ENCODE peak calls at places on chromosomes 2 and 18, in six cellular contexts. G is breast epithelium, C is gastrocnemius medialis, M is ascending aorta, S is cardiac fibroblast, Q is stomach. A is an unnamed sample.

GRCh38 chr2:241795021-241795999 is 13.7 kb upstream of the NEU4 start:
- DNase-seq in S (no peak), C (no peak), Q (no peak), G (no peak), M (no peak), A (no peak)

GRCh38 chr18:46732201-46732600 is 24.7 kb downstream of the ST8SIA5 start:
- DNase-seq in Q (no peak), S (no peak), M (no peak), C (no peak), G (no peak), A (no peak)

GRCh38 chr18:2900742-2901404 is 54.1 kb downstream of the EMILIN2 start:
- DNase-seq in S (no peak), C (no peak), G (no peak), Q (no peak), M (no peak), A (no peak)

GRCh38 chr18:43383031-43383430 is 105.7 kb upstream of the SYT4 start:
- DNase-seq in G (no peak), M (no peak), Q (no peak), S (no peak), C (no peak), A (no peak)

GRCh38 chr2:111705711-111706323 is 178.2 kb downstream of the ANAPC1 start:
- DNase-seq in M (no peak), G (peak; percentile 69), Q (no peak), S (peak; percentile 94), C (peak; percentile 90), A (peak; percentile 96)

GRCh38 chr2:24570225-24570624 is 79.2 kb downstream of the NCOA1 start:
- DNase-seq in M (no peak), S (no peak), Q (no peak), C (no peak), G (no peak), A (no peak)

GRCh38 chr2:205386109-205386508 is 296.2 kb upstream of the NRP2 start:
- DNase-seq in M (no peak), S (no peak), G (no peak), C (no peak), Q (no peak), A (peak; percentile 65)

GRCh38 chr2:172398444-172398843 is 28.9 kb upstream of the ITGA6 start:
- DNase-seq in C (no peak), G (no peak), M (no peak), Q (peak; percentile 34), S (no peak), A (no peak)

GRCh38 chr2:127053731-127054603 is 53.0 kb downstream of the BIN1 start:
- DNase-seq in Q (peak; percentile 58), S (no peak), M (no peak), C (no peak), G (no peak), A (no peak)

GRCh38 chr2:201798252-201798918 is 8.0 kb upstream of the CDK15 start:
- DNase-seq in G (no peak), M (no peak), S (peak; percentile 79), Q (no peak), C (no peak), A (peak; percentile 94)

GRCh38 chr2:38214209-38214717 is 138.3 kb upstream of the CYP1B1 start:
- DNase-seq in S (no peak), M (no peak), C (no peak), G (no peak), Q (no peak), A (no peak)

GRCh38 chr2:209938906-209939305 is 63.5 kb upstream of the RPE start:
- DNase-seq in C (no peak), M (no peak), Q (no peak), G (no peak), S (no peak), A (no peak)

GRCh38 chr2:96501886-96502810 is 3.0 kb downstream of the NEURL3 start:
- DNase-seq in Q (no peak), C (no peak), S (no peak), G (peak; percentile 15), M (no peak), A (no peak)

GRCh38 chr2:174664084-174664759 is 66.6 kb upstream of the WIPF1 start:
- DNase-seq in Q (no peak), S (no peak), G (no peak), M (no peak), C (no peak), A (no peak)

GRCh38 chr2:66438498-66439290 is 3.8 kb downstream of the MEIS1 start:
- DNase-seq in C (no peak), S (peak; percentile 52), Q (no peak), G (no peak), M (no peak), A (no peak)
- H3K4me3 ChIP-seq in C (peak overlapping the region; percentile 87), S (peak overlapping the region; percentile 83), Q (peak overlapping the region; percentile 70), G (peak overlapping the region; percentile 69), M (peak overlapping the region; percentile 82), A (peak overlapping the region; percentile 70)

GRCh38 chr2:112803691-112804521 is 19.6 kb upstream of the IL1A start:
- DNase-seq in Q (no peak), M (no peak), S (peak; percentile 97), G (no peak), C (no peak), A (no peak)
- H3K4me3 ChIP-seq in Q (no peak overlapping the region), M (no peak overlapping the region), S (no peak overlapping the region), G (no peak overlapping the region), C (no peak overlapping the region), A (no peak overlapping the region)

GRCh38 chr2:164747140-164747539 is 94.5 kb downstream of the COBLL1 start:
- DNase-seq in Q (no peak), G (no peak), C (no peak), S (no peak), M (no peak), A (no peak)
- H3K4me3 ChIP-seq in Q (no peak overlapping the region), G (no peak overlapping the region), C (no peak overlapping the region), S (no peak overlapping the region), M (no peak overlapping the region), A (no peak overlapping the region)

DNA sequence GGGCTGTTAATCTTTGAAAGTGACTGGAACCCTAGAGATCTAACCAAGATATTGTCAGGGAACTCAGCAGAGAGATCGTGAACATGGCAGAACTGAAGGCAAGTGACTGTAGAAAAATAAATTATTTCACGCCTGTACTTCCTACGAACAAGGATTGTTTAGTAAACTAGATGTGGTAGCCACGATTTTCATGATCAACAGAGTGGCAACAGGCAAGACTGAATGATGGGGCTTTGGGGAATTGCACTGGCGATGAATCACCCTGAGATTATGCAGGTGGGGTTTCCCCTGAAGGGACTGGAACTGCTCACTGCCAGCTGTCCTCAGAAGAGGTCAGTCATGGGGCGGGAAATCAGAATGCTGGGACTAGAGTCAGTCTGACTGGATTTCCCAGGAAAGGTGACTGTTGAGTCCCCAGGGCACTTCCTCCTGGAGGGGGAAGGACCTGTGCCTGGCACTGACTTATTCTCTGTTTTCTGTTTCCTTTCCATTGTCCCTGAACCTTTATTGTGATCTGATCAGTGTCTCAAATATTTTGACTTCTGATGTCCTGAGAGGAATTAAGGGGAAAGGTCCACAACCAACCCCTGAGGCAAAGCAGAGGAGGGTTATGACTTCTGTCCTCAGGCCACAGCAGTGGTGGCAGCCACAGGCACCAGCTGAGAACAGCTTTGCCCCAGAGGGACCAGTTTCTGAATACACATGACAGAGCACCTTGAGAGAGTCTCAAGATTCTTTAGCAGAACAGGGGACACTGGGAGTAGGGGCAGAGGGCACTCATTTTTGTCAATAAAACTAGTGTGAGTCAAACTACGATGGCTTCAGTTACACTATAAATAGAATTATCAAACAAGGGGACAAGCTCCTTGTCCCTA is 70.0 kb downstream of the NAB1 start:
- DNase-seq in G (peak; percentile 55), M (no peak), C (peak; percentile 14), Q (peak; percentile 41), S (peak; percentile 93), A (peak; percentile 5)
- H3K4me3 ChIP-seq in G (no peak overlapping the region), M (no peak overlapping the region), C (no peak overlapping the region), Q (no peak overlapping the region), S (no peak overlapping the region), A (no peak overlapping the region)

GRCh38 chr2:217913415-217913814 is 89.4 kb downstream of the TNS1 start:
- DNase-seq in C (no peak), M (no peak), S (no peak), Q (no peak), G (no peak), A (no peak)

GRCh38 chr2:217914878-217915277 is 87.9 kb downstream of the TNS1 start:
- DNase-seq in M (no peak), Q (no peak), C (no peak), S (peak; percentile 55), G (no peak), A (no peak)

GRCh38 chr2:217912030-217913024 is 90.5 kb downstream of the TNS1 start:
- DNase-seq in G (no peak), Q (no peak), S (no peak), C (no peak), M (no peak), A (no peak)

GRCh38 chr2:217915706-217916105 is 87.1 kb downstream of the TNS1 start:
- DNase-seq in M (no peak), G (no peak), Q (no peak), S (no peak), C (no peak), A (no peak)

DNA sequence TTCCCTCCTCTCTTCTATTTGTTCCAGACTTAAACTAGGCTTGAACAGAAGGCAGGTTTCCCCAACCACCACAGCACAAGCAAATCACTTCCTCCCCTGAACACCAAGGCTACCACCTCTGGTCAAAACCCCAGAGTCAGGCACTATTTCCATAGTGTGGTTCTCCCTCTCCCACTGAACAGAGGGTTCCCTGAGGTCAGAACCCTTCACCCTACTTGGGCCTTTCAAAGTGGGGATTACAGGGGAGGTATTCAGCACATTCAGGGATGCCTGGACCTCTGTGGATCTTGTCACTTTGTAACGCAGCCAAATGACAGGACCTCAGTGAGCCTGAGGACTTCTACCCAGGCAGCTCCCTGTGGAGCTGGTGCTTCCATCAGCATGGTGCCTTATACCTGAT is 88.7 kb downstream of the TNS1 start:
- DNase-seq in Q (no peak), C (no peak), S (no peak), M (no peak), G (no peak), A (no peak)
- H3K4me3 ChIP-seq in Q (no peak overlapping the region), C (no peak overlapping the region), S (no peak overlapping the region), M (peak overlapping the region; percentile 0), G (no peak overlapping the region), A (no peak overlapping the region)